ENCODE peak calls at places on chromosomes 4 and X, in six cellular contexts. A, U, G, N, L and B are unnamed samples.

GRCh38 chrX:40145001-40145631 is 47.4 kb upstream of the BCOR start:
- DNase-seq in A (no peak), U (no peak), G (no peak), N (peak), L (no peak), B (no peak)

GRCh38 chrX:155027509-155028066 is 944 bp downstream of the FUNDC2 start:
- DNase-seq in A (no peak), U (no peak), G (no peak), N (no peak), L (no peak), B (no peak)

GRCh38 chrX:2692221-2693122 is 1.4 kb downstream of the CD99 start:
- DNase-seq in A (no peak), U (no peak), G (no peak), N (no peak), L (peak), B (no peak)

GRCh38 chrX:39397561-39398200 is 596.4 kb downstream of the MID1IP1 start:
- DNase-seq in A (no peak), U (no peak), G (no peak), N (no peak), L (no peak), B (no peak)

GRCh38 chrX:20530319-20530979 is 263.7 kb upstream of the RPS6KA3 start:
- DNase-seq in A (peak), U (peak), G (no peak), N (no peak), L (peak), B (no peak)

GRCh38 chr4:16034010-16034829 is 49.6 kb downstream of the PROM1 start:
- DNase-seq in A (no peak), U (no peak), G (no peak), N (no peak), L (no peak), B (no peak)

GRCh38 chr4:133147365-133147821 is 1.7 kb upstream of the PCDH10 start:
- DNase-seq in A (no peak), U (peak), G (peak), N (no peak), L (no peak), B (no peak)

GRCh38 chr4:172485007-172485406 is 671.8 kb downstream of the GALNTL6 start:
- DNase-seq in A (no peak), U (no peak), G (no peak), N (no peak), L (no peak), B (no peak)

GRCh38 chr4:102869569-102870227 is 906 bp downstream of the CISD2 start:
- DNase-seq in A (no peak), U (no peak), G (no peak), N (no peak), L (no peak), B (no peak)

GRCh38 chrX:39984191-39984956 is 113.4 kb downstream of the BCOR start:
- DNase-seq in A (no peak), U (no peak), G (no peak), N (no peak), L (no peak), B (no peak)

GRCh38 chr4:159269956-159270355 is 167.1 kb downstream of the RAPGEF2 start:
- DNase-seq in A (no peak), U (no peak), G (no peak), N (no peak), L (no peak), B (no peak)

GRCh38 chrX:72269671-72270251 is 7.3 kb downstream of the RPS4X start:
- DNase-seq in A (no peak), U (no peak), G (no peak), N (peak), L (no peak), B (no peak)

GRCh38 chr4:3422808-3423297 is 18.9 kb upstream of the HGFAC start:
- DNase-seq in A (no peak), U (no peak), G (no peak), N (no peak), L (no peak), B (no peak)

GRCh38 chr4:75494563-75494962 is 19.6 kb downstream of the RCHY1 start:
- DNase-seq in A (no peak), U (no peak), G (no peak), N (no peak), L (no peak), B (no peak)

GRCh38 chrX:150364347-150365050 is 1.4 kb downstream of the MAMLD1 start:
- DNase-seq in A (peak), U (peak), G (no peak), N (no peak), L (peak), B (no peak)

GRCh38 chr4:176788248-176788647 is 4.5 kb downstream of the VEGFC start:
- DNase-seq in A (no peak), U (no peak), G (no peak), N (no peak), L (no peak), B (no peak)

GRCh38 chr4:157854819-157855218 is 318.0 kb downstream of the GASK1B start:
- DNase-seq in A (no peak), U (no peak), G (no peak), N (no peak), L (no peak), B (no peak)

GRCh38 chr4:76943790-76944189 is 5.8 kb upstream of the SEPTIN11 start:
- DNase-seq in A (peak), U (no peak), G (no peak), N (no peak), L (no peak), B (no peak)

GRCh38 chrX:123878177-123878576 is 18.3 kb downstream of the XIAP start:
- DNase-seq in A (no peak), U (no peak), G (no peak), N (no peak), L (no peak), B (no peak)

DNA sequence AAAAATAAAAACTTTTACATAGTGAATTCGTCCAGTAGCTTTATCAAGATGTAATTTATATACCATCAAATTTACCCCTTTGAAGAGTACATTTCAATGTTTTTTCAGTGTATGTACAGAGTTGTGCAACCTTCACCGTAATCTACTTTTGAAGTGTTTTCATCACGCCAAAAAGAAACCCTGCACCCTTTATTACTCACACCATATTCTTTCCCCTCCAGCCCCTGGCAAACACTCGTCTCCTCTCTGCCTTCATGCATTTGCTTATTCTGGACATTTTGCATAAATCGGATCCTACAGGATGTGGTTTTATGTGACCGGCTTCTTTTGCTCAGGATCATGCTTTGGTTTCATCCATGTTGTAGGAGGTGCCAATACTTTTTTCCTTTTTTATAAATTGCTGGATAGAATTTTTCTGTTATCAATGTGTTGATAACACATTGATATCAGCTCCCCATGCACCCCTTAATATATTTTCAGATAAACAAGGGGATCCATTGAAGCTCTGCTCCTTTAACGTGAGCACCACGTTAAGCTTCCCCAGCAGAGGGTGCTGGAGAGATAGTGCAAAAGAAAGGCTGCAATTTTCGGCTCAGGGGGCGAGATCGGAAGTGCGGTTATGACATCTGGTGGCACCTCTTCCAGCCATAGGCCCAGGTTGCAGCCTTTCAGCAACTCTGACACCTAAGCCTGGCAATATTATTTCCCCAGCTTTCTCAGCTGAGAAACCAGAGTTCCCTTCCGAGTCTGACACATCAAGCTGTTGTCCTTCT is 100.1 kb upstream of the VCX3B start:
- DNase-seq in A (no peak), U (peak), G (no peak), N (no peak), L (peak), B (no peak)
- TF ChIP-seq CTCF in A (no peak), U (peak), G (peak), N (no peak), L (peak), B (peak)

GRCh38 chr4:38495481-38495880 is 168.5 kb upstream of the KLF3 start:
- DNase-seq in A (no peak), U (no peak), G (no peak), N (no peak), L (no peak), B (no peak)
- TF ChIP-seq CTCF in A (no peak), U (no peak), G (no peak), N (no peak), L (no peak), B (no peak)

GRCh38 chr4:48129307-48130014 is 4.6 kb downstream of the TXK start:
- DNase-seq in A (no peak), U (no peak), G (no peak), N (no peak), L (no peak), B (no peak)
- TF ChIP-seq CTCF in A (no peak), U (no peak), G (no peak), N (no peak), L (no peak), B (no peak)

DNA sequence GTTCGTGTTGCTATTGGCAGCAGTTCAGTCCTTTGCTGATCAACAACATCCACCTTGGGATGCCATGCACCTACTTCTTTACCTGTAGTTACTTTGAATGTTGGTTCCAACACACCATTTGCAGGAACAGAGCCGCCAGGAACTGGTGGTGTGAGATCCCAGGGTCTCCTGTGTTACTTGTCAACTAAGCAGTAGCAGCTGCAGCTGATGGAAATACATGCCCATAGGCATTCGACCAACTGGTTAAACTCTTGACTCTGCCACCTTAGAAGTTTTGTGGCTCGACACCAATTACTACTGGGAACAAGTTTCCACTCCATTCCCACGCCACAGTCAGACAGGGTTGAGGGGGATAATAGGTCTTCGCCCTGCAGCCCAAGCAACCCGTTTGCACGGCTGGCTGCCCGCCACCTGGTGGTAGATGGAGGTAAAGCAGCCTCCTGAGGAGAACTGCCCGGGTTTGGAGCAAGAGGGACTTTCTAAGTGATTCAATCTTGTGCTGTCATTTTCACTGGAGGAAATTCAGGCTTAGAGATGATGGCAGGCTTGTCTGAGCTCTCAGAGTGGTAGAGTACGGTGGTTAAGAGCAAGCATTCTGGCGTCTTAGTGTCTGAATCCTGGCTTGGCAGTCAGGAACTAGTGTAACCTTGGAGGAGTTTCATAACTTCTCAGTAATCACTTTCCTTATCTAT is 119.2 kb upstream of the TRIM2 start:
- DNase-seq in A (peak), U (peak), G (peak), N (peak), L (peak), B (no peak)
- TF ChIP-seq CTCF in A (peak), U (peak), G (peak), N (peak), L (peak), B (peak)

GRCh38 chrX:153744210-153745066 is 19.6 kb upstream of the PLXNB3 start:
- DNase-seq in A (no peak), U (peak), G (no peak), N (no peak), L (peak), B (no peak)
- TF ChIP-seq CTCF in A (no peak), U (peak), G (peak), N (peak), L (no peak), B (no peak)

DNA sequence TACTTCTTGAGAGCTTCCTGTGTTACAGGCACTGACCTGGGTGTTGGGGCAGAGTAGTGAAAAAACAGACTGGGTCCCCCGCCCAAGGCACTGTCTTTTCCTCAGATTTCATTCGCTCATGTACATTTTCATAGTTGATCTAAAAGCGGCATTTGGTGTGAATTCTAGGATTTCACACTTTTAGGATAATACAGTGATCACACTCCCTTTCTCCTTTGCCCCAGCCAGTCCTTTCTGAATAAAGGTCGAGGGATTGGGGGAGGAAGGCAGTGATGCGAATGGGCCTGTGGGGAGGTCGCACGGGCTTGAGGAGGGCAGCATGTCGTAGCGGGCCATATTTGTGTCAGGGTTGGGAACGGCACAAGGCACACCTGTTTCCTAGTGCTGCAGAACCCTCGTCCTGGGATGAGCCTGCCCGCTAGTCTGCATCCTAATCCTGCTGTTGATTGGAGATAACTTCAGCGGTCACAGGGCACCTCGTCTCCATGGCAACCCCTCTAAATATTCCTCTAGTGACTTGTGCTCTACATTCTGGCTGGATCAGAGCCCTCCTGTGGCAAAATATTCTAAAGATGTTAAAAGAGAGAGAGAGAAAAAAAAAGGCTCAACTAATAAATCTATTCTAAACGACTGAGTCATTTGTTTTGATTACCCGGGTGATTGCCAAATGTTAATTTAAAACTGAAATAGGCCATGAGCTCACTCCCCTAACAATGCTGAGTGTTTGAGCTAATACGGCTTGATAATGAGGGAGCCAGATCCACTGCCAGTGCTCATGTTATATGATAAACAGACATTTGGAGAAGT is 21.8 kb downstream of the FHL1 start:
- DNase-seq in A (peak), U (peak), G (no peak), N (peak), L (peak), B (no peak)
- TF ChIP-seq CTCF in A (no peak), U (no peak), G (no peak), N (no peak), L (no peak), B (no peak)

GRCh38 chrX:68648960-68649359 is 1.5 kb downstream of the STARD8 start:
- DNase-seq in A (no peak), U (no peak), G (no peak), N (no peak), L (peak), B (no peak)

GRCh38 chrX:68650491-68650890 is 3.0 kb downstream of the STARD8 start:
- DNase-seq in A (no peak), U (no peak), G (no peak), N (no peak), L (no peak), B (no peak)

GRCh38 chrX:68652327-68652930 is 5.0 kb downstream of the STARD8 start:
- DNase-seq in A (no peak), U (no peak), G (no peak), N (no peak), L (no peak), B (no peak)

GRCh38 chrX:68646421-68646820 is 1.0 kb upstream of the STARD8 start:
- DNase-seq in A (no peak), U (no peak), G (no peak), N (no peak), L (no peak), B (no peak)

GRCh38 chrX:68647156-68647957 is at the start of gene STARD8:
- DNase-seq in A (no peak), U (peak), G (no peak), N (no peak), L (peak), B (no peak)
- TF ChIP-seq CTCF in A (no peak), U (no peak), G (no peak), N (no peak), L (no peak), B (no peak)

DNA sequence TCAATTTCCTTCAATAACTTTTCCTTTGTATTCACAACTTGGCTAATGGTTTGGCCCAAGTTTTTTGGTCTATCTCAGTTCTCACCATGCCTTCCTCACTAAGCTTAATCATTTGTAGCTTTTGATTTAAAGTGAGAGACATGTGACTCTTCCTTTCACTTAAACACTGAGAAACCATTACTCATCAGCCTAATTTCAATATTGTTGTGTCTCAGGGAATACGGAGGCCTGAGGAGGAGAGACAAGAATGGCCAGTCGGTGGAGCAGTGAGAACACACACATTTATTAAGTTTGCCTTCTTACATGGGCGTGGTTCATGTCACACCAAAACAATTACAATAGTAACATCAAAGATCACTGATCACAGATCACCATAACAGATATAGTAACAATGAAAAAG is 56.7 kb downstream of the TSPAN5 start:
- DNase-seq in A (no peak), U (no peak), G (no peak), N (no peak), L (no peak), B (no peak)
- TF ChIP-seq CTCF in A (no peak), U (no peak), G (no peak), N (no peak), L (no peak), B (no peak)